ENCODE peak calls at places on chromosomes 16 and 17, in five cellular contexts. G is K562, P is GM12878, I is HepG2, M is SK-N-SH. W is an unnamed sample.

GRCh38 chr17:27354051-27354490 is 60.2 kb downstream of the WSB1 start:
- DNase-seq in G (no peak), P (no peak), I (no peak), M (no peak), W (no peak)

GRCh38 chr16:9904526-9904925 is 277.7 kb downstream of the GRIN2A start:
- DNase-seq in G (no peak), P (no peak), I (no peak), M (no peak), W (no peak)

GRCh38 chr16:58222532-58223316 is 24.8 kb upstream of the CSNK2A2 start:
- DNase-seq in G (no peak), P (no peak), I (peak), M (no peak), W (no peak)

GRCh38 chr17:50325906-50326305 is 20.0 kb upstream of the XYLT2 start:
- DNase-seq in G (no peak), P (no peak), I (no peak), M (no peak), W (no peak)

GRCh38 chr17:47225436-47225858 is 16.3 kb downstream of the MYL4 start:
- DNase-seq in G (peak), P (no peak), I (peak), M (no peak), W (no peak)

GRCh38 chr16:54290203-54291106 is 3.9 kb upstream of the IRX3 start:
- DNase-seq in G (no peak), P (no peak), I (no peak), M (no peak), W (no peak)

GRCh38 chr17:46782250-46782953 is 36.1 kb downstream of the WNT3 start:
- DNase-seq in G (peak), P (no peak), I (peak), M (peak), W (peak)

GRCh38 chr17:58679263-58680037 is 12.4 kb downstream of the TEX14 start:
- DNase-seq in G (peak), P (peak), I (peak), M (no peak), W (peak)

DNA sequence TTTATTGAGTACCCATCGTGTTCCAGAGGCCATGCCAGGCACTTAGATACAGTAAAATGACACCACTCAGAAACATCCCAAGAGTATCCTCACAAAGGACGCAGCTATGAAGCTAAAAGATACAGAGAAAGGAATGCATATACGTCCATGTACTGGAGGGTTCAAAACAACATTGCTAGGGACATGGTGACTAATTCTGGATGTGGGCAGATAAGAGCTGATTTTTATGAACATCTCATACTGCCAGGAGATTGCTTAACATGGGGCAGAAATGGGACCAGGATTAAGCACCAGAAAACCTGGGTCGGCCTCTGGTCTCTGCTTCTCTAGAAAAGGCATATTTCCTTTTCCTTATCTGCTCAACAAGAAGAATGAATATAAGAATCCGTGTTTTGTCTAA is 15.4 kb upstream of the CCL5 start:
- DNase-seq in G (no peak), P (no peak), I (no peak), M (no peak), W (no peak)
- TF ChIP-seq FOXM1 in G (no peak), P (no peak), I (no peak), M (no peak), W (no peak)

GRCh38 chr17:48258317-48258716 is 150.8 kb downstream of the SNX11 start:
- DNase-seq in G (peak), P (no peak), I (no peak), M (no peak), W (no peak)

GRCh38 chr17:48262982-48263586 is 155.5 kb downstream of the SNX11 start:
- DNase-seq in G (peak), P (no peak), I (no peak), M (no peak), W (no peak)

GRCh38 chr17:48259710-48260291 is 152.2 kb downstream of the SNX11 start:
- DNase-seq in G (peak), P (no peak), I (no peak), M (no peak), W (no peak)

GRCh38 chr17:48261297-48261880 is 153.8 kb downstream of the SNX11 start:
- DNase-seq in G (peak), P (no peak), I (peak), M (peak), W (peak)
- TF ChIP-seq FOXM1 in G (no peak), P (no peak), I (no peak), M (no peak), W (no peak)

GRCh38 chr17:63937319-63937718 is 5.2 kb upstream of the CD79B start:
- DNase-seq in G (no peak), P (no peak), I (no peak), M (no peak), W (no peak)
- TF ChIP-seq FOXM1 in G (no peak), P (no peak), I (no peak), M (no peak), W (no peak)

DNA sequence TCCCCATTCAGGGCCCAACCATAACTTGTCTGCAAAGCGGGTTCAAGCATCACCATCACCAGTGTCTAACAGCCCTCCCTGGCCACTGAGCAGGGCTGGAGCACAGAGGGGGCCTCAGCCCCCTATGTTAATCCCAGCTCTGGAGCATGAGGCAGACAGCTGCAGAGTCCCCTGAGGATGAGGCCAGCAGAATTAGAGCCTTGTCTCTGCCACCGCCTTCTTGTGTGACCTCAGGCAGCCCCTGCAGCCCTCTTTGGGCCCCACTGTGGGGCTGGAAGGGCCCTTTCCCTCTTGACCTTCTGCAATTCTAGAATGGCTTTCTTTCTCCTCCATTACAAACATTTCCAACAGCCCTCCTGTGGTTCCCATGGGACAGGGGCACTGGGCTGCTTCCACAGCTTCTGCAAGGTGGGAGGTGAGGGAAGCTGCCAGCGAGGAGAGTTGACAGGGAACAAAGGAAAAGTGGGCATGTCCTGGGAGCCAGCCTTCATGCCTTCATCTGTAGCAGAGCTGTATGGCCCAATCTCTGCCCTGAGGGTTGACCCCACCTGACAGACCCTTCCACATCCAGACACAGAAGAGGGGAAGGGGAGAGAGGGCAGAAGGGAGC is 65.7 kb downstream of the TMEM132E start:
- DNase-seq in G (no peak), P (no peak), I (no peak), M (no peak), W (no peak)
- TF ChIP-seq FOXM1 in G (no peak), P (no peak), I (no peak), M (no peak), W (no peak)

GRCh38 chr16:12126091-12126806 is 149.7 kb downstream of the SNX29 start:
- DNase-seq in G (no peak), P (no peak), I (no peak), M (no peak), W (no peak)
- TF ChIP-seq FOXM1 in G (no peak), P (no peak), I (no peak), M (no peak), W (no peak)

GRCh38 chr16:4330277-4330882 is 14.5 kb downstream of the GLIS2 start:
- DNase-seq in G (peak), P (no peak), I (peak), M (peak), W (peak)
- TF ChIP-seq FOXM1 in G (no peak), P (no peak), I (no peak), M (no peak), W (no peak)

GRCh38 chr17:2064980-2065785 is 10.3 kb downstream of the HIC1 start:
- DNase-seq in G (peak), P (no peak), I (no peak), M (peak), W (peak)

GRCh38 chr17:2064147-2064489 is 9.2 kb downstream of the HIC1 start:
- DNase-seq in G (no peak), P (no peak), I (no peak), M (no peak), W (no peak)

GRCh38 chr17:2063306-2064146 is 8.6 kb downstream of the HIC1 start:
- DNase-seq in G (no peak), P (no peak), I (no peak), M (no peak), W (no peak)

GRCh38 chr17:2062571-2063183 is 7.8 kb downstream of the HIC1 start:
- DNase-seq in G (peak), P (no peak), I (no peak), M (no peak), W (no peak)

DNA sequence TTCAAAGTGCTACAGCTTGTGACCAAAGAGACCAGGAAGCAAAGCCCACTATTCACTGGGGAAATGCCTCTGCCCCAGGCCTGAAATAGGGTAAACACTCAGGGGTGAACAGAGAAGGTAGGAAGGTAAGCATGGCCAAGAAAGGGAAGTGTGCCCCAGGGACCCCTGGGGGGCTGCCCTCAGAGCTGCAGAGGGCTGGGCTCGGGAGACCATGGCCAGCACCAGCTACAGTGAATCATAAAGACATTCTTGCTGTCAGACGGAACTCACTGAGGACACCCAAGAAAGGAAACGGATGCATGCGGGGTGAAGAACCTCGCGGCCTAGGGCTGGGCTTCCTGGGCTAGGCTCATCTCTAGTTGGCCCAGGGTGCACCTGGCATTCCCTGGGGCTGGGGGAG is 9.6 kb downstream of the HIC1 start:
- DNase-seq in G (no peak), P (no peak), I (no peak), M (no peak), W (no peak)
- TF ChIP-seq FOXM1 in G (no peak), P (no peak), I (no peak), M (no peak), W (no peak)

DNA sequence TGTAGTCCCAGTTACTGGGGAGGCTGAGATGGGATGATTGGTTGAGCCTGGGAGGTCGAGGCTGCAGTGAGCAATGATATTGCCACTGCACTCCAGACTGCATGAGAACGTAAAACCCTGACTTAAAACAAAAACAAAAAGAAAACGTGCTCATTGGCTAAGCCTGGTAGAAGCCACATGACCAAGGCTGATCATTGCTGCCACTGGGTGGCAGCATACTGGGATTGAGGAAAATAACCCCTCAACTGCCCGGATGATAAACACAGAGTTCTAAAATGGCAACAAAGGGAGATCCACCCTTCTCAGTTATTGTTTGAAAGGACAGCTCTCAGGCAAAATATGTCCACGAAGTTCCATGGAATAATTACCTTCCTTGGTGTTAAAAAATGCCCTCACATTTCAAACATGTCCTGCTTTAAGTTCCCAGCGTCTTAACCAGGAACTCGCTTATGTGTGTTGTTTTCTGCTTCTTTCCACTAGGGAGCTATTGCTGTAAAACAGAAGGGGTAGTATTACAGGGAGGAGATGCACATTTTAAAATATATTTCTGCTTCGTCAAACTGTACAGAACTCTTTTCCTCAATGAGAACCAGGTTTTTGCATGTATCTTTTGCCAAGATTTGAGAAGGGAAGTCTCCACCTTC is 675.3 kb downstream of the MAF start:
- DNase-seq in G (peak), P (no peak), I (peak), M (peak), W (peak)
- TF ChIP-seq FOXM1 in G (no peak), P (no peak), I (no peak), M (no peak), W (no peak)

GRCh38 chr17:80705988-80706387 is 161.3 kb downstream of the RPTOR start:
- DNase-seq in G (no peak), P (no peak), I (no peak), M (no peak), W (no peak)
- TF ChIP-seq FOXM1 in G (no peak), P (no peak), I (no peak), M (no peak), W (no peak)

GRCh38 chr17:78151514-78152008 is 5.4 kb downstream of the C17orf99 start:
- DNase-seq in G (no peak), P (no peak), I (peak), M (no peak), W (no peak)
- TF ChIP-seq FOXM1 in G (no peak), P (no peak), I (no peak), M (no peak), W (no peak)

W was measured in HEK293T.